ENCODE peak calls at places on chromosomes 4 and X, in nine cellular contexts. K is transverse colon, X is GM23248, D is HCT116, W is heart right ventricle, N is right cardiac atrium, F is upper lobe of right lung, E is H9, Y is heart left ventricle. Z is an unnamed sample.

GRCh38 chr4:41222259-41222658 is 7.9 kb upstream of the APBB2 start:
- DNase-seq in W (no peak), K (no peak), F (no peak), E (no peak), Y (no peak), D (no peak), N (no peak), X (no peak), Z (no peak)

GRCh38 chr4:74005528-74005927 is 7.1 kb upstream of the CXCL5 start:
- DNase-seq in K (no peak), D (no peak), Y (no peak), E (no peak), N (no peak), F (no peak), W (no peak), X (peak; percentile 10), Z (no peak)

GRCh38 chr4:177484613-177485021 is 42.4 kb upstream of the AGA start:
- DNase-seq in F (no peak), D (peak; percentile 23), E (no peak), X (peak; percentile 91), N (no peak), W (no peak), K (no peak), Y (no peak), Z (no peak)

GRCh38 chr4:170089274-170089742 is 448 bp downstream of the AADAT start:
- DNase-seq in X (peak; percentile 61), W (peak; percentile 10), D (no peak), F (no peak), Y (no peak), K (peak; percentile 10), N (peak; percentile 46), E (peak; percentile 60), Z (no peak)

GRCh38 chr4:80767944-80768343 is 262.6 kb upstream of the BMP3 start:
- DNase-seq in Y (no peak), E (no peak), F (no peak), X (peak; percentile 39), D (no peak), W (no peak), N (no peak), K (no peak), Z (no peak)

GRCh38 chrX:53704294-53704693 is 17.8 kb upstream of the HUWE1 start:
- DNase-seq in N (no peak), F (no peak), Y (no peak), D (no peak), K (no peak), E (no peak), W (no peak), X (no peak), Z (no peak)

GRCh38 chr4:148561467-148561866 is 119.3 kb upstream of the NR3C2 start:
- DNase-seq in E (no peak), K (no peak), N (no peak), Y (no peak), F (no peak), X (no peak), D (no peak), W (no peak), Z (no peak)

GRCh38 chr4:65861993-65862392 is 191.7 kb upstream of the EPHA5 start:
- DNase-seq in X (no peak), W (no peak), N (no peak), Y (no peak), K (no peak), E (no peak), D (no peak), F (no peak), Z (no peak)

GRCh38 chrX:42755820-42756219 is 22.1 kb downstream of the PPP1R2C start:
- DNase-seq in N (peak; percentile 66), E (no peak), W (peak; percentile 14), Y (peak; percentile 38), D (no peak), X (peak; percentile 59), K (no peak), F (no peak), Z (no peak)

GRCh38 chrX:106730385-106730784 is 3.9 kb downstream of the RNF128 start:
- DNase-seq in D (no peak), E (no peak), F (no peak), Y (no peak), N (no peak), X (no peak), W (no peak), K (no peak), Z (no peak)

GRCh38 chr4:153166971-153167501 is 37.2 kb upstream of the TRIM2 start:
- DNase-seq in W (no peak), N (no peak), K (no peak), Y (no peak), X (peak; percentile 56), D (no peak), F (no peak), E (no peak), Z (no peak)

GRCh38 chrX:78517124-78517523 is 142.0 kb downstream of the RTL3 start:
- DNase-seq in X (no peak), Y (no peak), N (no peak), E (no peak), F (no peak), D (no peak), W (no peak), K (no peak), Z (no peak)

GRCh38 chr4:182348947-182349346 is 105.7 kb downstream of the TENM3 start:
- DNase-seq in W (no peak), N (no peak), F (no peak), K (no peak), D (no peak), X (no peak), Y (no peak), E (no peak), Z (no peak)

DNA sequence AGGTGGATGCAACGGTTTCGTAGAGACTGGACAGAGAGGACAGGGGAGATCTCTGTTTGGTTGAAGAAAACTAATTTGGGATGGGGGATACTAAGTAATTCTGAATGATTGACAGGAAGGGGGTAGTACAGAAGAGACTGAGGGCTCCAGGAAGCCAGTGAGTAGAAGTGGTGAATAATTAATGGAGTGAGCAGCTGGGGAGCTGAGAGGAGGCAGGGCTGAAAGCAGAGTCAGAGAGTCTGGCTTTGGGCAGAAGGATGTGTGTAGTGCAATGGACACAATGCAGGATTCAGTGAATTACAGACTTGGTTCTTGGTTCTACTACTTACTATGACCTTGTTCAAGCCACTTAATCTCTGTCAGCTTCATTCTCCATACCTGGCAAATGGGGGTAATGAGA is 161.7 kb downstream of the RBMX2 start:
- DNase-seq in D (no peak), F (no peak), Y (no peak), K (no peak), W (no peak), X (no peak), N (no peak), E (no peak), Z (no peak)
- H3K27ac ChIP-seq in D (no peak overlapping the region), F (no peak overlapping the region), Y (no peak overlapping the region), K (no peak overlapping the region), W (no peak overlapping the region), X (no peak overlapping the region), N (no peak overlapping the region), E (no peak overlapping the region), Z (no peak overlapping the region)

DNA sequence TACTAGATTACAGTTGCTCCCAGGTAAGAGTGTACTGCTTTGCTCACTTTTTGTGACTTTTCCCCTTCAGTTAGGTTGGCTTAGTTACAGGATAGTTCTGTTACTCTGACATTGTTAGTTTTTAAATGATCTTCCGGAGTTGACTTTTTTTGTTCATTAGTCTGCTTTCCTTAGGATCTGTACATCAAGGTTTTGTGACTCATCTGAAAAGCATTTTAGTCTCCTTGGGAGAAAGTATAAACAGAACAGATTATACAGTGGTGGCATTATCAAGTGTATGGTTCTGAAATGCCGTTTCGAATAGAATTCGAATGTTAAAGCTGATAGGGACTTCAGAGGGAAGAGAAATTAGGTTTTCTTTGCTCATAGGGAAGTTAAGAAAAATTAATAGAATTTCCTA is 63.3 kb downstream of the USP9X start:
- DNase-seq in K (no peak), F (no peak), D (no peak), W (no peak), X (peak; percentile 39), E (no peak), N (no peak), Y (no peak), Z (no peak)
- H3K27ac ChIP-seq in K (no peak overlapping the region), F (no peak overlapping the region), D (peak overlapping the region; percentile 52), W (no peak overlapping the region), X (peak overlapping the region; percentile 31), E (no peak overlapping the region), N (no peak overlapping the region), Y (no peak overlapping the region), Z (no peak overlapping the region)

GRCh38 chr4:2839060-2839459 is 4.6 kb upstream of the ADD1 start:
- DNase-seq in W (no peak), E (no peak), N (no peak), Y (no peak), K (no peak), F (no peak), X (no peak), D (no peak), Z (no peak)
- H3K27ac ChIP-seq in W (no peak overlapping the region), E (no peak overlapping the region), N (no peak overlapping the region), Y (peak overlapping the region; percentile 81), K (peak overlapping the region; percentile 75), F (peak overlapping the region; percentile 72), X (no peak overlapping the region), D (no peak overlapping the region), Z (no peak overlapping the region)

GRCh38 chrX:129781134-129782014 is 1.6 kb downstream of the SASH3 start:
- DNase-seq in N (peak; percentile 69), K (peak; percentile 67), X (no peak), D (no peak), Y (peak; percentile 49), E (no peak), W (no peak), F (peak; percentile 76), Z (no peak)
- H3K27ac ChIP-seq in N (no peak overlapping the region), K (peak overlapping the region; percentile 79), X (no peak overlapping the region), D (no peak overlapping the region), Y (peak overlapping the region; percentile 87), E (no peak overlapping the region), W (no peak overlapping the region), F (peak overlapping the region; percentile 60), Z (no peak overlapping the region)

GRCh38 chr4:165379662-165380061 is 854 bp downstream of the CPE start:
- DNase-seq in E (peak; percentile 59), Y (no peak), X (peak; percentile 16), N (peak; percentile 62), D (no peak), W (peak; percentile 23), F (no peak), K (no peak), Z (peak; percentile 24)

GRCh38 chr4:165375465-165375864 is 3.3 kb upstream of the CPE start:
- DNase-seq in N (no peak), X (no peak), D (no peak), K (no peak), E (no peak), Y (no peak), W (no peak), F (no peak), Z (no peak)

GRCh38 chr4:165381821-165382373 is 3.1 kb downstream of the CPE start:
- DNase-seq in W (no peak), F (no peak), D (no peak), N (no peak), X (no peak), E (no peak), Y (no peak), K (no peak), Z (no peak)

GRCh38 chr4:165378398-165378762 is 428 bp upstream of the CPE start:
- DNase-seq in D (no peak), Y (no peak), X (no peak), N (no peak), F (no peak), W (no peak), E (no peak), K (no peak), Z (no peak)

GRCh38 chr4:165378763-165379631 is at the start of gene CPE:
- DNase-seq in F (peak; percentile 90), N (peak; percentile 92), E (peak; percentile 68), W (peak; percentile 75), X (peak; percentile 92), D (peak; percentile 57), Y (peak; percentile 80), K (peak; percentile 77), Z (peak; percentile 80)
- H3K27ac ChIP-seq in F (peak within 1 kb of the TSS; percentile 56), N (peak within 1 kb of the TSS; percentile 46), E (no peak within 1 kb of the TSS), W (peak within 1 kb of the TSS; percentile 74), X (peak within 1 kb of the TSS; percentile 47), D (peak within 1 kb of the TSS; percentile 54), Y (peak within 1 kb of the TSS; percentile 17), K (peak within 1 kb of the TSS; percentile 42), Z (peak within 1 kb of the TSS; percentile 79)

Z was measured in prostate gland.